ENCODE peak calls at places on chromosomes 6 and 20, in six cellular contexts. A is HL-60, U is spleen, D is endothelial cell of umbilical vein, F is transverse colon, S is sigmoid colon. Z is an unnamed sample.

GRCh38 chr20:45174434-45175364 is at the start of gene PI3:
- DNase-seq in U (no peak), D (no peak), F (peak), S (no peak), A (no peak), Z (no peak)

GRCh38 chr20:50041238-50041915 is 58.6 kb downstream of the SNAI1 start:
- DNase-seq in A (peak), S (no peak), U (no peak), D (no peak), F (peak), Z (no peak)

GRCh38 chr20:41428285-41428684 is 61.7 kb upstream of the EMILIN3 start:
- DNase-seq in D (no peak), U (no peak), S (no peak), A (no peak), F (no peak), Z (no peak)

GRCh38 chr6:82015043-82015442 is 232.5 kb downstream of the IBTK start:
- DNase-seq in D (peak), U (no peak), S (no peak), A (no peak), F (no peak), Z (no peak)

GRCh38 chr20:33515569-33516216 is 25.8 kb downstream of the CBFA2T2 start:
- DNase-seq in A (no peak), U (no peak), F (no peak), S (no peak), D (no peak), Z (no peak)

GRCh38 chr6:116450769-116451740 is 10.1 kb upstream of the CALHM6 start:
- DNase-seq in F (peak), D (peak), S (no peak), U (peak), A (peak), Z (no peak)

GRCh38 chr20:45088247-45088646 is 12.7 kb downstream of the KCNS1 start:
- DNase-seq in U (no peak), F (no peak), A (no peak), S (no peak), D (no peak), Z (no peak)

GRCh38 chr6:17336425-17336824 is 55.3 kb downstream of the RBM24 start:
- DNase-seq in D (no peak), U (no peak), F (no peak), A (no peak), S (no peak), Z (no peak)

GRCh38 chr20:3392756-3393155 is 14.7 kb downstream of the DNAAF9 start:
- DNase-seq in F (no peak), A (no peak), D (no peak), S (no peak), U (no peak), Z (no peak)

GRCh38 chr20:17680836-17681740 is 954 bp downstream of the RRBP1 start:
- DNase-seq in F (peak), A (peak), D (peak), U (peak), S (peak), Z (peak)

GRCh38 chr6:45576648-45577624 is 199.2 kb upstream of the SUPT3H start:
- DNase-seq in F (no peak), U (no peak), S (peak), A (no peak), D (no peak), Z (no peak)

GRCh38 chr20:57652865-57653545 is 32.8 kb upstream of the ZBP1 start:
- DNase-seq in A (no peak), U (peak), F (no peak), S (no peak), D (no peak), Z (peak)

GRCh38 chr6:80438728-80439127 is 332.3 kb downstream of the BCKDHB start:
- DNase-seq in F (no peak), S (no peak), U (no peak), A (no peak), D (peak), Z (no peak)

GRCh38 chr20:49400410-49400809 is 82.1 kb downstream of the KCNB1 start:
- DNase-seq in F (peak), D (no peak), U (no peak), A (no peak), S (peak), Z (no peak)

GRCh38 chr20:21435576-21435975 is 38.2 kb upstream of the NKX2-4 start:
- DNase-seq in D (no peak), U (no peak), A (no peak), S (no peak), F (no peak), Z (no peak)

GRCh38 chr6:166786704-166787293 is 159.7 kb upstream of the RPS6KA2 start:
- DNase-seq in D (peak), S (no peak), F (no peak), A (peak), U (no peak), Z (peak)

GRCh38 chr6:37696220-37696840 is 1.4 kb downstream of the MDGA1 start:
- DNase-seq in A (no peak), F (no peak), S (no peak), D (peak), U (peak), Z (no peak)
- TF ChIP-seq POLR2AphosphoS5 in A (no peak), F (no peak), S (no peak), D (no peak), U (no peak), Z (no peak)

GRCh38 chr6:149045404-149045803 is 272.1 kb upstream of the TAB2 start:
- DNase-seq in U (no peak), S (no peak), D (no peak), A (no peak), F (no peak), Z (no peak)
- TF ChIP-seq CTCF in U (peak), S (no peak), D (no peak), A (no peak), F (no peak), Z (no peak)

GRCh38 chr6:106046116-106046853 is 39.9 kb upstream of the PRDM1 start:
- DNase-seq in S (no peak), U (no peak), A (no peak), D (no peak), F (no peak), Z (no peak)
- H3K4me3 ChIP-seq in S (no peak), U (no peak), A (no peak), D (no peak), F (no peak), Z (no peak)

GRCh38 chr6:142867355-142867801 is 77.6 kb downstream of the HIVEP2 start:
- DNase-seq in S (no peak), F (no peak), D (peak), A (no peak), U (no peak), Z (no peak)
- TF ChIP-seq POLR2AphosphoS5 in S (no peak), F (no peak), D (no peak), A (no peak), U (no peak), Z (no peak)

GRCh38 chr6:70241991-70242420 is 60.9 kb downstream of the COL9A1 start:
- DNase-seq in A (no peak), S (no peak), F (peak), D (no peak), U (no peak), Z (no peak)
- TF ChIP-seq CTCF in A (no peak), S (no peak), F (peak), D (no peak), U (no peak), Z (no peak)

GRCh38 chr6:159232106-159232645 is 63.0 kb downstream of the FNDC1 start:
- DNase-seq in U (no peak), F (no peak), D (no peak), A (no peak), S (no peak), Z (no peak)

GRCh38 chr6:159234102-159234553 is 64.9 kb downstream of the FNDC1 start:
- DNase-seq in S (no peak), A (no peak), D (no peak), U (no peak), F (no peak), Z (no peak)

GRCh38 chr6:159229526-159229925 is 60.3 kb downstream of the FNDC1 start:
- DNase-seq in U (no peak), F (no peak), S (no peak), D (no peak), A (no peak), Z (no peak)

GRCh38 chr6:159232751-159233150 is 63.6 kb downstream of the FNDC1 start:
- DNase-seq in U (no peak), S (no peak), F (no peak), A (no peak), D (no peak), Z (no peak)

DNA sequence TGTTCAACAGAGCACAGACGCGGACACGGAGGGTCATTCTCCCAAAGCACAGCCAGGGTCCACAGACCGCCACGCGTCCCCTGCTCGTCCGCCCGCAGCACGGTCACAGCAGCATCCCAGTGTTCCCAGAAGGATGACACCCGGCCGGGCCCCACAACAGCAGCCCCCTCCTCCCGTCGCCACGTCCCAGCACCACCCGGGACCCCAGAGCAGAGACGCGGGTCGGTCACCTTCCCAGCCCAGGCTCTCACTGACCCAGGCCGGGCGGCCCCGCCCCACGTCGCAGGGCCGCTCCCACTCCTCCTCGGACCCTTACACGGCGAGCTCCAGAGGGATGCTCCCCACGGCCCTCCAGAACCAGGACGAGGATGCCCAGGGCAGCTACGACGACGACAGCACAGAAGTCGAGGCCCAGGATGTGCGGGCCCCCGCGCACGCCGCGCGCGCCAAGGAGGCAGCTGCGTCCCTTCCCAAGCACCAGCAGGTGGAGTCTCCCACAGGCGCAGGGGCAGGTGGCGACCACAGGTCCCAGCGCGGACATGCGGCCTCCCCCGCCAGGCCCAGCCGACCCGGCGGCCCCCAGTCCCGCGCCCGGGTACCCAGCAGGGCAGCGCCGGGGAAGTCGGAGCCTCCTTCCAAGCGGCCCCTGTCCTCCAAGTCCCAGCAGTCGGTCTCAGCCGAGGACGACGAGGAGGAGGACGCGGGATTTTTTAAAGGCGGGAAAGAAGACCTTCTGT is 64.3 kb downstream of the FNDC1 start:
- DNase-seq in U (no peak), A (no peak), F (no peak), S (no peak), D (no peak), Z (no peak)
- H3K4me3 ChIP-seq in U (no peak), A (no peak), F (no peak), S (no peak), D (no peak), Z (peak)

GRCh38 chr20:408843-409696 is 971 bp downstream of the RBCK1 start:
- DNase-seq in S (no peak), U (no peak), F (no peak), D (peak), A (no peak), Z (no peak)
- TF ChIP-seq POLR2AphosphoS5 in S (no peak), U (no peak), F (no peak), D (no peak), A (no peak), Z (no peak)